ENCODE peak calls at places on chromosomes 1 and 21, in eight cellular contexts. G is left ventricle myocardium inferior, P is heart right ventricle, Q is IMR-90, Y is tibial artery, F is GM23338, M is fibroblast of villous mesenchyme, R is progenitor cell of endocrine pancreas. D is an unnamed sample.

GRCh38 chr1:227066999-227067398 is 126.9 kb downstream of the COQ8A start:
- DNase-seq in M (no peak), G (no peak), F (no peak), P (no peak), R (no peak), Y (no peak), Q (no peak), D (no peak)

GRCh38 chr21:33116669-33117267 is 46.8 kb downstream of the OLIG1 start:
- DNase-seq in F (no peak), Q (no peak), P (no peak), G (no peak), M (no peak), Y (no peak), R (no peak), D (no peak)

GRCh38 chr1:16445052-16445451 is 4.5 kb downstream of the NECAP2 start:
- DNase-seq in F (no peak), M (no peak), G (no peak), P (no peak), Y (no peak), R (no peak), Q (no peak), D (no peak)

GRCh38 chr1:221939598-221939997 is 197.7 kb upstream of the DUSP10 start:
- DNase-seq in Y (no peak), Q (no peak), F (no peak), M (no peak), P (no peak), G (no peak), R (no peak), D (no peak)

GRCh38 chr1:37477946-37478345 is 3.6 kb downstream of the ZC3H12A start:
- DNase-seq in R (no peak), G (no peak), Y (no peak), Q (no peak), M (no peak), F (no peak), P (no peak), D (no peak)

GRCh38 chr1:9715536-9716226 is 64.2 kb downstream of the PIK3CD start:
- DNase-seq in M (no peak), R (no peak), G (no peak), Q (no peak), F (no peak), P (no peak), Y (no peak), D (no peak)

GRCh38 chr1:40133839-40134238 is 27.3 kb upstream of the RLF start:
- DNase-seq in P (no peak), Q (no peak), Y (no peak), R (no peak), F (no peak), M (no peak), G (no peak), D (no peak)

GRCh38 chr1:150805899-150806298 is 2.2 kb downstream of the CTSK start:
- DNase-seq in P (no peak), Q (no peak), M (no peak), F (peak), R (no peak), G (no peak), Y (no peak), D (no peak)

GRCh38 chr1:1521331-1521730 is 9.4 kb downstream of the ATAD3A start:
- DNase-seq in Q (no peak), M (no peak), F (no peak), G (no peak), R (no peak), P (no peak), Y (no peak), D (no peak)

GRCh38 chr1:3250624-3251023 is 181.6 kb downstream of the PRDM16 start:
- DNase-seq in F (no peak), Y (no peak), Q (no peak), R (no peak), M (no peak), P (no peak), G (no peak), D (no peak)

GRCh38 chr1:17913326-17914115 is 158.4 kb downstream of the ACTL8 start:
- DNase-seq in Y (peak), M (no peak), R (no peak), F (no peak), P (no peak), G (no peak), Q (no peak), D (no peak)

GRCh38 chr1:178057863-178058576 is 35.9 kb upstream of the RASAL2 start:
- DNase-seq in F (peak), Q (peak), P (peak), R (no peak), Y (no peak), M (peak), G (peak), D (no peak)

GRCh38 chr1:154971341-154971998 is 923 bp upstream of the SHC1 start:
- DNase-seq in M (no peak), F (no peak), P (no peak), R (no peak), G (peak), Y (no peak), Q (no peak), D (no peak)

GRCh38 chr1:36408479-36408878 is 10.8 kb upstream of the LSM10 start:
- DNase-seq in R (no peak), G (no peak), Q (peak), F (no peak), Y (no peak), P (no peak), M (peak), D (no peak)

GRCh38 chr21:37005548-37006242 is 807 bp upstream of the RIPPLY3 start:
- DNase-seq in Q (no peak), P (no peak), Y (no peak), M (no peak), F (peak), R (no peak), G (no peak), D (peak)

GRCh38 chr1:110604586-110605148 is 1.5 kb downstream of the KCNA2 start:
- DNase-seq in G (no peak), Y (no peak), Q (no peak), P (no peak), R (no peak), F (no peak), M (no peak), D (no peak)

GRCh38 chr21:41438425-41439113 is 12.5 kb downstream of the MX1 start:
- DNase-seq in Q (no peak), R (no peak), M (no peak), F (no peak), Y (peak), G (no peak), P (no peak), D (peak)

GRCh38 chr1:84724128-84724860 is 34.0 kb upstream of the SSX2IP start:
- DNase-seq in Y (no peak), M (no peak), F (peak), R (no peak), P (no peak), G (no peak), Q (no peak), D (no peak)

GRCh38 chr1:182198006-182198605 is 136.6 kb upstream of the ZNF648 start:
- DNase-seq in P (no peak), F (peak), M (no peak), Q (no peak), G (no peak), R (no peak), Y (peak), D (no peak)

GRCh38 chr1:109104364-109105151 is 9.4 kb upstream of the ELAPOR1 start:
- DNase-seq in F (no peak), Y (no peak), G (no peak), P (no peak), R (no peak), Q (peak), M (no peak), D (no peak)

GRCh38 chr1:209926045-209926444 is 12.0 kb upstream of the SYT14 start:
- DNase-seq in R (no peak), Y (no peak), Q (peak), M (peak), F (no peak), G (no peak), P (no peak), D (no peak)

GRCh38 chr1:3820316-3820715 is 24.0 kb upstream of the LRRC47 start:
- DNase-seq in M (no peak), P (no peak), G (no peak), R (no peak), Q (no peak), F (no peak), Y (peak), D (no peak)

GRCh38 chr1:153803479-153804056 is 28.4 kb downstream of the SLC27A3 start:
- DNase-seq in Y (peak), G (no peak), M (no peak), Q (no peak), F (no peak), R (no peak), P (no peak), D (peak)

GRCh38 chr1:171196351-171196750 is 11.3 kb downstream of the FMO2 start:
- DNase-seq in P (no peak), M (no peak), Y (no peak), F (no peak), G (no peak), Q (no peak), R (no peak), D (no peak)

GRCh38 chr1:63931468-63931867 is 157.7 kb downstream of the ROR1 start:
- DNase-seq in F (no peak), Y (no peak), G (no peak), R (no peak), M (peak), Q (peak), P (no peak), D (no peak)

GRCh38 chr1:225845633-225846259 is 35.8 kb downstream of the EPHX1 start:
- DNase-seq in M (peak), Y (peak), P (peak), F (peak), G (peak), R (peak), Q (peak), D (peak)

GRCh38 chr1:4796161-4796998 is 142.0 kb downstream of the AJAP1 start:
- DNase-seq in P (no peak), F (no peak), G (no peak), R (no peak), Y (no peak), Q (no peak), M (no peak), D (peak)

GRCh38 chr1:31689821-31690220 is 14.0 kb downstream of the COL16A1 start:
- DNase-seq in P (no peak), M (peak), R (no peak), F (no peak), Y (no peak), G (no peak), Q (peak), D (no peak)

GRCh38 chr1:2229921-2230700 is 2.0 kb downstream of the SKI start:
- DNase-seq in M (peak), P (no peak), G (peak), F (peak), Y (peak), R (no peak), Q (peak), D (peak)

GRCh38 chr1:9628541-9629444 is 22.7 kb upstream of the PIK3CD start:
- DNase-seq in G (no peak), P (no peak), R (no peak), Q (no peak), Y (no peak), F (no peak), M (no peak), D (no peak)

GRCh38 chr1:220113136-220113695 is 19.3 kb downstream of the IARS2 start:
- DNase-seq in G (no peak), F (peak), Y (no peak), R (no peak), P (no peak), Q (peak), M (peak), D (no peak)

GRCh38 chr1:2429780-2430591 is 17.6 kb upstream of the PEX10 start:
- DNase-seq in M (no peak), P (no peak), Q (no peak), R (no peak), G (no peak), Y (no peak), F (peak), D (no peak)

GRCh38 chr21:39484711-39485264 is 33.0 kb downstream of the SH3BGR start:
- DNase-seq in Y (no peak), F (no peak), P (no peak), R (no peak), G (no peak), M (no peak), Q (no peak), D (no peak)

GRCh38 chr1:2322065-2322571 is 69.2 kb downstream of the MORN1 start:
- DNase-seq in R (peak), G (peak), F (peak), Q (peak), M (peak), Y (peak), P (peak), D (peak)

GRCh38 chr1:81513796-81514354 is 286.9 kb upstream of the ADGRL2 start:
- DNase-seq in Q (no peak), F (no peak), M (no peak), Y (no peak), G (no peak), R (no peak), P (no peak), D (no peak)

GRCh38 chr1:221435510-221435909 is 306.4 kb downstream of the DUSP10 start:
- DNase-seq in R (no peak), P (no peak), G (no peak), Q (peak), F (peak), Y (no peak), M (peak), D (no peak)

GRCh38 chr1:165936542-165936941 is 109.1 kb downstream of the UCK2 start:
- DNase-seq in M (no peak), Y (no peak), F (no peak), G (no peak), R (no peak), P (no peak), Q (no peak), D (no peak)

DNA sequence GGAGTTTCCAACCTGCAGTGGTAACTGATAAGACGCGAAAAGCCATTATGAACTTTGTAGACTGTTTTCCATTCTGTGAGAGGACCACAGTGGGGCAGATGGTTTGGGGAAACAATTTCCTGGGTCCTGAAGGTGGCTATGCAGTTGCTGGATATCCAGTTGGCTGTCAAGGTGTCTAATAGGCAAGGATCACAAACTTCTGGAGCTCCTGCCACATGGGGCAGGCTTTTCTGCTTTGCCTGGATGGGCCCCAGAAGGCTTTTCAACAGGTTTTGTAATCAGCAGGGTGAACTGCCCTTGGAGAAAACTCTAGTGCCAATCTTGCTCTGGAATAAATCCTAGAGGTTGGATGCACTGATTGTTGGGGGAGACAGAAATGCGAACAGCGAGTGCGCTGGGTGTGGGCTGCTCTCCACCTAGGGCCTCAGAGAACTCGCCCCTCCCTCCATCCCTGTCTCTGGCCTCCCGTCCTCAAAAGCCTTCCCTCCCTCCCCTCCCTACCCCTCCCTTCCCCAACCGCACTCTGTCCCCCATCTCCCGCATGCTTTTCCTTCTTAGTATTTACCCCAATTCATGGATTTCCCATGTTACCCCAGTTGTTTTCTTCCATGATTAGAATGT is 210.3 kb upstream of the USP24 start:
- DNase-seq in G (no peak), Q (no peak), M (no peak), R (no peak), Y (no peak), F (peak), P (no peak), D (no peak)
- TF ChIP-seq CTCF in G (no peak), Q (no peak), M (no peak), R (no peak), Y (no peak), F (peak), P (no peak), D (no peak)

DNA sequence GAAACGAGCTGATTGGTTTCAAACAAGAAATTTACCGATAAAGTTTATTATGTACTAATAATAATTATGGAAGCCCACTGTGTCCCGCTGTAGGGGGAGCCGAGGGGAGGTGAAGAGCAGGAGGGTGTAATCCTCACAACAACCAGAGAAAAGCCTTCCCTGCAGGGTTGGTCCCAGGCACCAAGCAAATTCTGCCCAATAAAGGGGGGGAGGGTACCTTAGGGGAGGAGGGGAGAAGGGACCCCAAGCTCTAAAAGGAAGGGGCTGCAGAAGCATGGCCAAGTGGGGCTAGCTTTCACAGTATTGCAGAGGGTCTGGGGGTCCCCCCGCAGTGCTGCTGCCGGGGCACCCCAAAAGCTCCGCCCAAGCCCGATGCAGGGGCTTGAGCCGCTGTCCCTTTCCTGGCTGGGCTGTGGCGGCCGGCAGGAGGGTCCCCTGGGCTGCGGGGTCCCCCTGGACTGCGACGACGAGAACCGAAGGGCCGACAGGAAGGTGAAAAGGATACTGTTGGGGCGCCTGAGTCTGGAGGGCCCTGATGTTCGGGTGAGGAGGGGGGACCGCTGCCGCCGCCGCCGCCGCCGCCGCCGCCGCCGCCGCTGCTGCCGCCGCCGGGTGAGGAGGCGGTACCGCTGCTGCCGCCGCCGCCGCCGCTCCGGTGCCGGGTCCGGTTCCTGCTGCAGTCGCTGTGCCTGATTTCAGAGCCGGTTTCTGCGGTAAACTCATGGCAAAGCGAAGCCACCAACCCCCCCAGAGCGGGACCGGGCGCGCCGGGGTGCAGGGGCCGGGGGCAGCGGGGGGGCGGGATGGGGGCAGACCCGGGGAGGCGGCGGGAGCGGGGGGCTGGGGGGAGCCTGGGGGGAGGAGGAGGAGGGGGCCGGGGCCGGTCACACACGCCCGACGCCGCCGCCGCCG is 771 bp downstream of the EIF4G3 start:
- DNase-seq in G (peak), R (peak), M (peak), F (peak), Y (no peak), Q (no peak), P (peak), D (peak)
- TF ChIP-seq CTCF in G (no peak), R (no peak), M (no peak), F (no peak), Y (no peak), Q (no peak), P (no peak), D (no peak)

DNA sequence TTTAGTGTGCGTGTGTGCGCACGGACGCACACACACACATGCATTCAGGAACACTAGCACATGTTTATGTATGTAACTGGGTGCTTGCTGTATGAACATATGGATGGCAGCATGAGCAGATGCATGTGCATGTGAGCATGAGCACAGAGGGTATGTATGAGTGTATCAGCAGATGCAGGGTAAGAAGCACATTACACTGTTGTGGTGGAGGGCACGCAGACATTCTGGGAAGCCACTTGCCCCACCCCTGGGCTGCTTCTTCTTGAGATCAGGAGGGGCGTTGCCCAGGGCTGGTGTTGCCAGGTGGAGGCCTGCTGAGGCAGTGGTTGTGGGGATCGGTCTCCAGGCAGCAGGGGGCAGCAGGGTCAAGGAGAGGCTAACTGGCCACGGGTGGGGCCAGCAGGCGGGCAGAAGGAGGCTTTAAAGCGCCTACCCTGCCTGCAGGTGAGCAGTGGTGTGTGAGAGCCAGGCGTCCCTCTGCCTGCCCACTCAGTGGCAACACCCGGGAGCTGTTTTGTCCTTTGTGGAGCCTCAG is 3.9 kb upstream of the P3R3URF start:
- DNase-seq in M (no peak), P (no peak), Y (no peak), R (no peak), G (no peak), F (peak), Q (no peak), D (no peak)
- TF ChIP-seq CTCF in M (no peak), P (no peak), Y (no peak), R (peak), G (peak), F (peak), Q (no peak), D (no peak)

DNA sequence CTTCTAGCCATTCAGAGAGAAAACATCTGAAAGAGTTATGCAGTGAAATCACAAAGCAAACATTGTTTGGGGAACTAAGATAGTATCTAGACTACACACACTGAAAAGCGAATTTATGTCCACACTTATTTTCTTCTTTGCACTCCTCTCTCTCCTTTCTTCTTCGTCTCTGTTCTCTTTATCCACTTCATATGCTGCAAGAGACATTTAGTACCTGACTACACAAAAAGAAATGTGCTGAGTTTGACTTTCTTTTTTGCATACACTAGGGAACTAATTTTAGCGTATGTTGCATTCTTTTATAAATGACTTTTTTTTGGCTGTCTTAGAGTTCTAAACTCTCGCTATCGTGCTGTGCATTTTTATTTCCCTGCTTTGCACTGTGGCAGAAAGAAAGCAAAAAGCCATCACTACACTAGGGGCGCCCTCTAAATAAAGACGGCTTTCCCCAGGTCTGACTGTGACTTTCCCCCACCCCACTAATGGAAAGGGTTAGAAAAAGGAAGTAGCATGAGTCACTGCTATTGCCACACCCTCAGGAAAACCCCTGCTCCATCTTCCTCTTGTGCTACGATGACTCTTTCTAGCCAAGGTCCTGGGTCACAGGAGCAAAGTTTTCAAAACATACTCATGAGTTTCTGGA is 65.7 kb downstream of the MAP3K7CL start:
- DNase-seq in G (no peak), F (peak), R (no peak), M (peak), Y (peak), Q (peak), P (peak), D (no peak)
- TF ChIP-seq CTCF in G (peak), F (peak), R (no peak), M (peak), Y (peak), Q (peak), P (peak), D (no peak)

GRCh38 chr1:8398677-8399076 is 80.8 kb downstream of the SLC45A1 start:
- DNase-seq in F (no peak), M (no peak), R (no peak), Y (no peak), G (no peak), Q (no peak), P (no peak), D (no peak)
- TF ChIP-seq CTCF in F (peak), M (peak), R (peak), Y (peak), G (peak), Q (no peak), P (no peak), D (no peak)

GRCh38 chr1:13759072-13759471 is 59.1 kb downstream of the PRDM2 start:
- DNase-seq in P (no peak), Q (no peak), G (no peak), R (no peak), Y (no peak), F (peak), M (no peak), D (no peak)
- TF ChIP-seq CTCF in P (no peak), Q (no peak), G (no peak), R (peak), Y (no peak), F (no peak), M (peak), D (no peak)

D was measured in coronary artery.